ENCODE peak calls at places on chromosomes 16 and 17, in five cellular contexts. P, H, L, F and V are unnamed samples.

GRCh38 chr16:78563905-78564304 is 464.5 kb downstream of the WWOX start:
- DNase-seq in P (no peak), H (no peak), L (no peak), F (no peak), V (no peak)

GRCh38 chr17:75273968-75274708 is 3.1 kb upstream of the MIF4GD start:
- DNase-seq in P (peak; percentile 7), H (peak; percentile 50), L (no peak), F (no peak), V (no peak)

GRCh38 chr17:59154721-59155438 is at the start of gene SKA2:
- DNase-seq in P (peak; percentile 93), H (peak; percentile 85), L (peak; percentile 100), F (no peak), V (no peak)

GRCh38 chr17:83109793-83110645 is 30.6 kb downstream of the METRNL start:
- DNase-seq in P (no peak), H (peak; percentile 95), L (no peak), F (peak; percentile 79), V (peak; percentile 76)

GRCh38 chr16:85750827-85751641 is at the start of gene C16orf74:
- DNase-seq in P (peak; percentile 83), H (peak; percentile 90), L (no peak), F (no peak), V (no peak)

GRCh38 chr17:29649359-29649758 is 26.6 kb upstream of the CORO6 start:
- DNase-seq in P (no peak), H (no peak), L (no peak), F (no peak), V (no peak)

GRCh38 chr16:57277586-57277985 is 6.9 kb downstream of the PLLP start:
- DNase-seq in P (no peak), H (no peak), L (no peak), F (no peak), V (peak; percentile 28)

GRCh38 chr16:79823644-79824043 is 223.1 kb upstream of the MAF start:
- DNase-seq in P (no peak), H (no peak), L (no peak), F (no peak), V (no peak)

GRCh38 chr16:57994778-57995177 is 5.7 kb downstream of the ZNF319 start:
- DNase-seq in P (peak; percentile 71), H (peak; percentile 64), L (no peak), F (peak; percentile 44), V (peak; percentile 37)

GRCh38 chr17:77436058-77436442 is 295.3 kb downstream of the SEC14L1 start:
- DNase-seq in P (no peak), H (peak; percentile 89), L (no peak), F (no peak), V (no peak)
- TF ChIP-seq RAD21 in P (no peak), H (peak; percentile 37), L (no peak), F (no peak), V (no peak)

DNA sequence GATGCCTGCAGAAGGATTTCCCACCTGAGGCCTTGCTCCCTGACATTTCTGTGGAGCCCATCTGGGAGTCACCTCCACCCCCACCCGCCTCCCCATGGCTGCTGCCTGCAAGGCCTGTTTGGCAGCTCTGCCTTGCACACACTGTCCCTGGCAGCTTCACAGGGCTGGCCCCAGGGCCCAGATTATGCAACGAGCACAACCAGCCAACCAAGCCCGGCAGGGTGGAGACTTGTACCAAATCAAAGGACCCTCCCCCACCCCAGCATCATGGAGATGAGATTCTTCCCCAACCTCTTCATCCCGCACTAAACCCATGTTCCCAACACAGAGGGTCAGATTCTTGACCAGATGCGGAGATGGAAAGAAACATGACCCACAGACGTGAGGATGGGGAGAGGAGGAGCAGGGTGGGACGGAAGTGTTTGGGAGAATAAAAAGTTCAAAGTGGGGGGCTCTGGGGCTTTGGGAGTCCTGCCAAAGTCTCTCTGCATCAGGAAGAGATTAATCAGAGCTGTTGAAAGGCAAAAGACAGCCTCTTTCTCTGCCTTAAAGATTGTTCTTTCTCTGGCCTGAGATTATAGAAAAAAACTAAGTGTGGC is 3.8 kb downstream of the SMARCD2 start:
- DNase-seq in P (no peak), H (no peak), L (no peak), F (no peak), V (no peak)
- TF ChIP-seq ZBTB33 in P (no peak), H (no peak), L (no peak), F (no peak), V (no peak)

DNA sequence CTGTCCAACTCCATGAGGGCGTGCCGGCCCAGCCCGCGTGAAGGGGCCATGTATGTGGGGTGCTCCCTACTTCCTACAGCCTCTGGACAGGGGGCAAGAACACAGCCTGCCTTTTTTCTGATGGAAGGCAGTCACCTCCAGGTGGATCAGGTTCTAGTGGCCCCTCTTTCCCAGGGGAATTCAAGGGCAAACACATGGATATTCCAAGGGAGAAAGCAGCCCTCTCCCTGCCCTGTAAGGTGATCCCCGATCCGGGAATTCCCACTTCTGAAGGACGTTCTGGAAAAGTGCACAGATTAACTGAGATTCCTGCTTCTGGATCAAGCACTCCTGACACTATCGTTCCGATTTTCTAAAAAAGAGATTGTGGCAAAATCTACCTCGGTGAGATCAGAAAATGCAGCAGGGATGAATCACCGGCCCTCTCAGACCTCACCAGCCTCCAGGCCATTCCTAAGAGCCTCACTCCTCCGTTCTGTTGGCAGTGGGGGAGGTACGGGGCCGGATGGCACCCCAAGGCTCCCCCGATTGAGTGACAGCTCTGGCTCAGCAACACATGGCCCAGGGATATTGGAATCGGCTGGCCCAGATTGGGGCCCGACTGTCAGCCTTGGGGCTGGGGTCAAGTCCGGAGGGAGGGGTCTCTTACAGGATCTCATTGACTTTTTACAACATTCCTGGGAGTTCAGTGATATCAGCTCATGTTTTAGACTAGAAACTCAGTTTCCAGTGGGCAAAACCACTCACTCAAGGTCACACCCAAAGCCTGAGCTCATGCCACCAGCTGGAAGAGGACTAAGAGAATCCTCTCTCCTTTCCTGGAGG is 12.3 kb downstream of the STX1B start:
- DNase-seq in P (no peak), H (no peak), L (no peak), F (peak; percentile 49), V (peak; percentile 21)
- TF ChIP-seq MAX in P (no peak), H (peak; percentile 78), L (no peak), F (no peak), V (no peak)

GRCh38 chr16:89641719-89642187 is 15.8 kb downstream of the CHMP1A start:
- DNase-seq in P (no peak), H (no peak), L (no peak), F (no peak), V (no peak)
- TF ChIP-seq RAD21 in P (no peak), H (no peak), L (no peak), F (no peak), V (no peak)

DNA sequence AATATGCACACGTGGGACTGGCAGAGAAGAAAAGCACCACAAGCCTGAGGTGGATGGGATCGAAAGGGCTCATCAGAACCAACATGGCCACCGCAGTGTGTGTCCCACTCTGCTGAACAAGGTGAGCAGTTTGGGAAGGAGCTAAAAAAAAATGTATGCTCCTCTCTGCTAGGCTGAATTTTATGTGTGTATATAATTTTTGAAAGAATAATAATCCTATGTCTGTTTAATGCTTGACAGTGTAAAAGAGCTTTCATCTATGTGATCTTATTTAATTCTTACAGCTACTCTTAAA is 14.2 kb upstream of the EEF2K start:
- DNase-seq in P (no peak), H (no peak), L (no peak), F (peak; percentile 70), V (no peak)
- TF ChIP-seq ZBTB33 in P (no peak), H (no peak), L (no peak), F (no peak), V (no peak)

GRCh38 chr17:4143563-4144410 is 790 bp downstream of the CYB5D2 start:
- DNase-seq in P (peak; percentile 72), H (peak; percentile 88), L (peak; percentile 71), F (peak; percentile 82), V (peak; percentile 87)
- TF ChIP-seq MAX in P (no peak), H (no peak), L (no peak), F (peak; percentile 61), V (peak; percentile 11)

DNA sequence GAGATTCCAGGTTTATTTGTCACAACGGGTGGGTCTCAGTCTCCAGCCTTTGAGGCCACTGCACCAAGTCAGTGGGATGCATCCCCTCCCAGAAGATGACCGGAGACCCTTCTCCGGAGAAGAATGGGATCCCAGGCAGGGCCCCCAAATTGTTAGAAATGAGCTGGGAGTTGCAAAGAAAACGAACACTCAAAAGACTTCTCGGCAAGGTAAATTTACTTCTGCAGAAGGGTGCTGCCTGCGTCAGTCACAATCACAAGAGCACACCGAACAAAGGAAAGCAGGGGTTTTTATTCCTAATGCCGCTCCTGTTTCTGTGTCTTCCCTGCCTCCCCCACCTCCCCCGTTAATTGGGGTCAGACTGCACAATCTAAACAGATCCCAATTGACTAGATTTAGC is 61.4 kb downstream of the ATF7IP2 start:
- DNase-seq in P (no peak), H (no peak), L (no peak), F (no peak), V (no peak)
- TF ChIP-seq RAD21 in P (no peak), H (no peak), L (no peak), F (no peak), V (no peak)

GRCh38 chr17:28466521-28467048 is 6.9 kb upstream of the SLC13A2 start:
- DNase-seq in P (peak; percentile 36), H (peak; percentile 35), L (no peak), F (no peak), V (no peak)

GRCh38 chr17:28468781-28469180 is 4.7 kb upstream of the SLC13A2 start:
- DNase-seq in P (no peak), H (no peak), L (peak; percentile 61), F (no peak), V (no peak)

GRCh38 chr17:28466001-28466400 is 7.4 kb upstream of the SLC13A2 start:
- DNase-seq in P (no peak), H (no peak), L (no peak), F (no peak), V (no peak)

GRCh38 chr17:28469376-28469775 is 4.1 kb upstream of the SLC13A2 start:
- DNase-seq in P (no peak), H (no peak), L (no peak), F (no peak), V (no peak)

DNA sequence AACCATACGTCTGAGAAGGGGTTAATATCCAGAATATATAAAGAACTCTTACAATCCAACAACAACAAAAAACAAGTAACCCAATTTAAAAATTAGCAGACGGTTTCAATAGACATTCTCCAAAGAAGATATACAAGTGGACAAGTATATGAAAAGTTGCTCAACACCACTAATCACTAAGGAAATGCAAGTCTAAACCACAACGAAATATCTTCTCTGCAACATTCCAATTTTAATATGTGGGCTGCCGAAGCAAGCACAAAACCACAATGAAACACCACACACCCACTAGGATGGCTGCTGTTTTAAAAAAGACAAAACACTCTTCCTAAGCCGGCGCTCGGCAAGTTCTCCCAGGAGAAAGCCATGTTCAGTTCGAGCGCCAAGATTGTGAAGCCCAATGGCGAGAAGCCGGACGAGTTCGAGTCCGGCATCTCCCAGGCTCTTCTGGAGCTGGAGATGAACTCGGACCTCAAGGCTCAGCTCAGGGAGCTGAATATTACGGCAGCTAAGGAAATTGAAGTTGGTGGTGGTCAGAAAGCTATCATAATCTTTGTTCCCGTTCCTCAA is 5.9 kb upstream of the SLC13A2 start:
- DNase-seq in P (no peak), H (no peak), L (no peak), F (no peak), V (no peak)
- TF ChIP-seq ZBTB33 in P (no peak), H (no peak), L (no peak), F (no peak), V (no peak)